ENCODE peak calls at places on chromosomes 11 and 22, in seven cellular contexts. One of them, this sample, is unnamed.

GRCh38 chr11:1458340-1459218 is 28.0 kb downstream of the MOB2 start:
- DNase-seq in RWPE1: peak
- DNase-seq in tibial nerve: peak
- DNase-seq in stimulated activated CD8-positive, alpha-beta memory T cell treated with anti-CD3 and anti-CD28 coated beads, Interleukin-4, amount 100 ng/mL, for 4 hours: no peak
- DNase-seq in cerebellum: peak
- DNase-seq in CD4-positive, alpha-beta T cell: no peak
- DNase-seq in lower leg skin: no peak
- DNase-seq in this sample: no peak

GRCh38 chr11:110883266-110883665 is 171.0 kb upstream of the ARHGAP20 start:
- DNase-seq in RWPE1: no peak
- DNase-seq in tibial nerve: no peak
- DNase-seq in stimulated activated CD8-positive, alpha-beta memory T cell treated with anti-CD3 and anti-CD28 coated beads, Interleukin-4, amount 100 ng/mL, for 4 hours: no peak
- DNase-seq in cerebellum: no peak
- DNase-seq in CD4-positive, alpha-beta T cell: no peak
- DNase-seq in lower leg skin: no peak
- DNase-seq in this sample: no peak

GRCh38 chr11:94876645-94877445 is 96.5 kb downstream of the CWC15 start:
- DNase-seq in RWPE1: peak
- DNase-seq in tibial nerve: peak
- DNase-seq in stimulated activated CD8-positive, alpha-beta memory T cell treated with anti-CD3 and anti-CD28 coated beads, Interleukin-4, amount 100 ng/mL, for 4 hours: peak
- DNase-seq in cerebellum: peak
- DNase-seq in CD4-positive, alpha-beta T cell: peak
- DNase-seq in lower leg skin: peak
- DNase-seq in this sample: no peak

GRCh38 chr11:90849278-90849677 is 626.4 kb upstream of the CHORDC1 start:
- DNase-seq in RWPE1: no peak
- DNase-seq in tibial nerve: no peak
- DNase-seq in stimulated activated CD8-positive, alpha-beta memory T cell treated with anti-CD3 and anti-CD28 coated beads, Interleukin-4, amount 100 ng/mL, for 4 hours: no peak
- DNase-seq in cerebellum: no peak
- DNase-seq in CD4-positive, alpha-beta T cell: no peak
- DNase-seq in lower leg skin: no peak
- DNase-seq in this sample: no peak

GRCh38 chr11:120354068-120354467 is 17.9 kb downstream of the ARHGEF12 start:
- DNase-seq in RWPE1: no peak
- DNase-seq in tibial nerve: no peak
- DNase-seq in stimulated activated CD8-positive, alpha-beta memory T cell treated with anti-CD3 and anti-CD28 coated beads, Interleukin-4, amount 100 ng/mL, for 4 hours: no peak
- DNase-seq in cerebellum: no peak
- DNase-seq in CD4-positive, alpha-beta T cell: no peak
- DNase-seq in lower leg skin: no peak
- DNase-seq in this sample: no peak

GRCh38 chr11:1515082-1516060 is 28.8 kb upstream of the MOB2 start:
- DNase-seq in RWPE1: peak
- DNase-seq in tibial nerve: peak
- DNase-seq in stimulated activated CD8-positive, alpha-beta memory T cell treated with anti-CD3 and anti-CD28 coated beads, Interleukin-4, amount 100 ng/mL, for 4 hours: peak
- DNase-seq in cerebellum: peak
- DNase-seq in CD4-positive, alpha-beta T cell: peak
- DNase-seq in lower leg skin: peak
- DNase-seq in this sample: no peak

GRCh38 chr11:48104562-48104924 is 112.1 kb upstream of the OR4B1 start:
- DNase-seq in RWPE1: no peak
- DNase-seq in tibial nerve: no peak
- DNase-seq in stimulated activated CD8-positive, alpha-beta memory T cell treated with anti-CD3 and anti-CD28 coated beads, Interleukin-4, amount 100 ng/mL, for 4 hours: no peak
- DNase-seq in cerebellum: no peak
- DNase-seq in CD4-positive, alpha-beta T cell: no peak
- DNase-seq in lower leg skin: peak
- DNase-seq in this sample: no peak

GRCh38 chr11:127919206-127920000 is 668.0 kb downstream of the ETS1 start:
- DNase-seq in RWPE1: peak
- DNase-seq in tibial nerve: no peak
- DNase-seq in stimulated activated CD8-positive, alpha-beta memory T cell treated with anti-CD3 and anti-CD28 coated beads, Interleukin-4, amount 100 ng/mL, for 4 hours: no peak
- DNase-seq in cerebellum: no peak
- DNase-seq in CD4-positive, alpha-beta T cell: no peak
- DNase-seq in lower leg skin: no peak
- DNase-seq in this sample: no peak

GRCh38 chr11:57639321-57640067 is 10.2 kb downstream of the YPEL4 start:
- DNase-seq in RWPE1: no peak
- DNase-seq in tibial nerve: no peak
- DNase-seq in stimulated activated CD8-positive, alpha-beta memory T cell treated with anti-CD3 and anti-CD28 coated beads, Interleukin-4, amount 100 ng/mL, for 4 hours: no peak
- DNase-seq in cerebellum: no peak
- DNase-seq in CD4-positive, alpha-beta T cell: no peak
- DNase-seq in lower leg skin: no peak
- DNase-seq in this sample: no peak

GRCh38 chr11:33899383-33900037 is 7.6 kb upstream of the LMO2 start:
- DNase-seq in RWPE1: peak
- DNase-seq in tibial nerve: peak
- DNase-seq in stimulated activated CD8-positive, alpha-beta memory T cell treated with anti-CD3 and anti-CD28 coated beads, Interleukin-4, amount 100 ng/mL, for 4 hours: no peak
- DNase-seq in cerebellum: peak
- DNase-seq in CD4-positive, alpha-beta T cell: no peak
- DNase-seq in lower leg skin: peak
- DNase-seq in this sample: peak

GRCh38 chr22:46245515-46245914 is 4.6 kb downstream of the CDPF1 start:
- DNase-seq in RWPE1: no peak
- DNase-seq in tibial nerve: no peak
- DNase-seq in stimulated activated CD8-positive, alpha-beta memory T cell treated with anti-CD3 and anti-CD28 coated beads, Interleukin-4, amount 100 ng/mL, for 4 hours: no peak
- DNase-seq in cerebellum: no peak
- DNase-seq in CD4-positive, alpha-beta T cell: no peak
- DNase-seq in lower leg skin: peak
- DNase-seq in this sample: no peak

GRCh38 chr22:46033256-46034200 is 56.6 kb upstream of the WNT7B start:
- DNase-seq in RWPE1: no peak
- DNase-seq in tibial nerve: no peak
- DNase-seq in stimulated activated CD8-positive, alpha-beta memory T cell treated with anti-CD3 and anti-CD28 coated beads, Interleukin-4, amount 100 ng/mL, for 4 hours: no peak
- DNase-seq in cerebellum: no peak
- DNase-seq in CD4-positive, alpha-beta T cell: no peak
- DNase-seq in lower leg skin: no peak
- DNase-seq in this sample: no peak

GRCh38 chr22:37249946-37250345 is 5.9 kb upstream of the RAC2 start:
- DNase-seq in RWPE1: no peak
- DNase-seq in tibial nerve: no peak
- DNase-seq in stimulated activated CD8-positive, alpha-beta memory T cell treated with anti-CD3 and anti-CD28 coated beads, Interleukin-4, amount 100 ng/mL, for 4 hours: no peak
- DNase-seq in cerebellum: no peak
- DNase-seq in CD4-positive, alpha-beta T cell: peak
- DNase-seq in lower leg skin: no peak
- DNase-seq in this sample: no peak

GRCh38 chr11:74559934-74560309 is 32.5 kb upstream of the POLD3 start:
- DNase-seq in RWPE1: no peak
- DNase-seq in tibial nerve: no peak
- DNase-seq in stimulated activated CD8-positive, alpha-beta memory T cell treated with anti-CD3 and anti-CD28 coated beads, Interleukin-4, amount 100 ng/mL, for 4 hours: no peak
- DNase-seq in cerebellum: no peak
- DNase-seq in CD4-positive, alpha-beta T cell: no peak
- DNase-seq in lower leg skin: no peak
- DNase-seq in this sample: no peak

GRCh38 chr11:27174026-27174425 is 133.4 kb downstream of the BBOX1 start:
- DNase-seq in RWPE1: peak
- DNase-seq in tibial nerve: no peak
- DNase-seq in stimulated activated CD8-positive, alpha-beta memory T cell treated with anti-CD3 and anti-CD28 coated beads, Interleukin-4, amount 100 ng/mL, for 4 hours: no peak
- DNase-seq in cerebellum: no peak
- DNase-seq in CD4-positive, alpha-beta T cell: no peak
- DNase-seq in lower leg skin: no peak
- DNase-seq in this sample: no peak

GRCh38 chr11:92829121-92829520 is 140.3 kb upstream of the MTNR1B start:
- DNase-seq in RWPE1: no peak
- DNase-seq in tibial nerve: no peak
- DNase-seq in stimulated activated CD8-positive, alpha-beta memory T cell treated with anti-CD3 and anti-CD28 coated beads, Interleukin-4, amount 100 ng/mL, for 4 hours: no peak
- DNase-seq in cerebellum: peak
- DNase-seq in CD4-positive, alpha-beta T cell: no peak
- DNase-seq in lower leg skin: no peak
- DNase-seq in this sample: no peak

GRCh38 chr11:62400760-62401159 is 18.1 kb upstream of the SCGB1A1 start:
- DNase-seq in RWPE1: no peak
- DNase-seq in tibial nerve: peak
- DNase-seq in stimulated activated CD8-positive, alpha-beta memory T cell treated with anti-CD3 and anti-CD28 coated beads, Interleukin-4, amount 100 ng/mL, for 4 hours: no peak
- DNase-seq in cerebellum: peak
- DNase-seq in CD4-positive, alpha-beta T cell: no peak
- DNase-seq in lower leg skin: peak
- DNase-seq in this sample: no peak

GRCh38 chr11:28713850-28714249 is 605.7 kb downstream of the METTL15 start:
- DNase-seq in RWPE1: no peak
- DNase-seq in tibial nerve: no peak
- DNase-seq in stimulated activated CD8-positive, alpha-beta memory T cell treated with anti-CD3 and anti-CD28 coated beads, Interleukin-4, amount 100 ng/mL, for 4 hours: no peak
- DNase-seq in cerebellum: no peak
- DNase-seq in CD4-positive, alpha-beta T cell: no peak
- DNase-seq in lower leg skin: no peak
- DNase-seq in this sample: no peak

GRCh38 chr22:39234867-39235687 is 9.7 kb downstream of the PDGFB start:
- DNase-seq in RWPE1: peak
- DNase-seq in tibial nerve: no peak
- DNase-seq in stimulated activated CD8-positive, alpha-beta memory T cell treated with anti-CD3 and anti-CD28 coated beads, Interleukin-4, amount 100 ng/mL, for 4 hours: no peak
- DNase-seq in cerebellum: no peak
- DNase-seq in CD4-positive, alpha-beta T cell: no peak
- DNase-seq in lower leg skin: peak
- DNase-seq in this sample: no peak

GRCh38 chr11:65892661-65893317 is 2.3 kb downstream of the CCDC85B start:
- DNase-seq in RWPE1: no peak
- DNase-seq in tibial nerve: no peak
- DNase-seq in stimulated activated CD8-positive, alpha-beta memory T cell treated with anti-CD3 and anti-CD28 coated beads, Interleukin-4, amount 100 ng/mL, for 4 hours: no peak
- DNase-seq in cerebellum: no peak
- DNase-seq in CD4-positive, alpha-beta T cell: no peak
- DNase-seq in lower leg skin: no peak
- DNase-seq in this sample: no peak

GRCh38 chr11:100932474-100933100 is 197.0 kb downstream of the PGR start:
- DNase-seq in RWPE1: peak
- DNase-seq in tibial nerve: no peak
- DNase-seq in stimulated activated CD8-positive, alpha-beta memory T cell treated with anti-CD3 and anti-CD28 coated beads, Interleukin-4, amount 100 ng/mL, for 4 hours: no peak
- DNase-seq in cerebellum: peak
- DNase-seq in CD4-positive, alpha-beta T cell: no peak
- DNase-seq in lower leg skin: no peak
- DNase-seq in this sample: no peak

GRCh38 chr11:640021-640706 is 3.1 kb downstream of the DRD4 start:
- DNase-seq in RWPE1: no peak
- DNase-seq in tibial nerve: no peak
- DNase-seq in stimulated activated CD8-positive, alpha-beta memory T cell treated with anti-CD3 and anti-CD28 coated beads, Interleukin-4, amount 100 ng/mL, for 4 hours: no peak
- DNase-seq in cerebellum: no peak
- DNase-seq in CD4-positive, alpha-beta T cell: no peak
- DNase-seq in lower leg skin: no peak
- DNase-seq in this sample: no peak